ENCODE peak calls at places on chromosomes 3 and 15, in four cellular contexts. Z, Y, D and P are unnamed samples.

GRCh38 chr3:67943546-67943945 is 289.1 kb upstream of the SUCLG2 start:
- DNase-seq in Z (no peak), Y (no peak), D (no peak), P (no peak)

GRCh38 chr3:60225848-60226247 is 1025.4 kb downstream of the FHIT start:
- DNase-seq in Z (no peak), Y (no peak), D (peak), P (no peak)

GRCh38 chr3:183583331-183584245 is 28.1 kb upstream of the KLHL6 start:
- DNase-seq in Z (no peak), Y (no peak), D (no peak), P (no peak)

GRCh38 chr3:140500473-140500872 is 177.4 kb upstream of the TRIM42 start:
- DNase-seq in Z (no peak), Y (no peak), D (no peak), P (no peak)

GRCh38 chr3:124643453-124643852 is 86.8 kb upstream of the UMPS start:
- DNase-seq in Z (no peak), Y (no peak), D (no peak), P (no peak)

GRCh38 chr3:52893723-52894122 is 3.6 kb downstream of the STIMATE start:
- DNase-seq in Z (peak), Y (no peak), D (no peak), P (no peak)

GRCh38 chr15:74178326-74179100 is 5.0 kb downstream of the ISLR start:
- DNase-seq in Z (no peak), Y (no peak), D (no peak), P (no peak)

GRCh38 chr3:107690522-107691138 is 167.9 kb downstream of the BBX start:
- DNase-seq in Z (peak), Y (peak), D (no peak), P (no peak)

GRCh38 chr3:159038405-159038804 is 236.6 kb downstream of the MFSD1 start:
- DNase-seq in Z (no peak), Y (no peak), D (no peak), P (no peak)

GRCh38 chr3:171784937-171785336 is 25.3 kb downstream of the PLD1 start:
- DNase-seq in Z (no peak), Y (no peak), D (no peak), P (no peak)

GRCh38 chr15:71335591-71335990 is 220.3 kb downstream of the THSD4 start:
- DNase-seq in Z (no peak), Y (no peak), D (no peak), P (no peak)

DNA sequence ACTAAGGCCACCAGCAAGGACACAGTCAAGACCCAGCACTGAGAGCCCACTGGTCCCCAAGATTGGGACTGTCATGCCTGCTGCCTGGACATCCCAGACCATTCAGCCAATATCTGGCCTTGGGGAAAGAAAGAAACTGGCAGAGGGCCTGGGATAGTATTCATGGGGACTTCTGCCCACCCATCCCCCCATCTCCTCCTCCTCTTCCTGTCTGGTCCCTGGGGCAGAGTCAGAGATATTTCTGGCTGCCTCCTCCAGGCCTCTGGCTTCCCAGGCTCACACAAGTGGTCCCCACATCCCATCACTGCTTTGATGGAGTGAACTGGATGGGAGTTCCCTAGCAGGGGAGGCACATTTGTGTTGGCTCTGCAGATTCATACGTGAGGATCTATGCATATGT is 4.2 kb upstream of the RASL12 start:
- DNase-seq in Z (no peak), Y (no peak), D (no peak), P (no peak)
- TF ChIP-seq CREM in Z (no peak), Y (no peak), D (no peak), P (no peak)

DNA sequence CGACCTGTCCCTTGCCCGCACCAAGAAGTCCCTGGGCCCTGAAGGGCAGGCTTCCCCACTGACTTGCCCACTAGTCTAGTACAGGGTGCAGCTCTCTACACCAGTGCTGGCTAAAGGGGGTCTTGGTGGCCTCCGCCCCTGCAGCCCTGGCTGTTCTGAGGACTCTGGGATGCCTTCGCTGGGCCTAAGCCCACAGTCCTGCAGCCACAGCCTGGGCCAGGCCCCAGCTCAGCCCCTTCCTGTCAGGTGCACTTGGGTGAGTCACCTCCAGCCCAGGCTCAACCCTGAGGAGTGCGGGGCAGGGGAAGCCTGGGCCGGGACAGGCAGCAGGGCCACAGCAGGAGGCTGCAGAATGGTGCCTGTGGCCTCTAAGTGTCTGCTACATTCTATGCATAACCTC is 971 bp downstream of the C3orf22 start:
- DNase-seq in Z (no peak), Y (no peak), D (no peak), P (no peak)
- TF ChIP-seq NR2C2 in Z (no peak), Y (no peak), D (no peak), P (no peak)

GRCh38 chr3:10950476-10951294 is 41.9 kb upstream of the SLC6A1 start:
- DNase-seq in Z (peak), Y (peak), D (no peak), P (peak)
- TF ChIP-seq CREM in Z (no peak), Y (no peak), D (no peak), P (no peak)

GRCh38 chr3:40718681-40719080 is 193.9 kb downstream of the ZNF621 start:
- DNase-seq in Z (no peak), Y (no peak), D (peak), P (no peak)
- TF ChIP-seq NR2C2 in Z (no peak), Y (no peak), D (no peak), P (no peak)

GRCh38 chr15:51054535-51054934 is 40.2 kb downstream of the TNFAIP8L3 start:
- DNase-seq in Z (no peak), Y (no peak), D (no peak), P (no peak)
- TF ChIP-seq CREM in Z (no peak), Y (no peak), D (no peak), P (no peak)

GRCh38 chr15:80744826-80745225 is 34.3 kb upstream of the CEMIP start:
- DNase-seq in Z (no peak), Y (no peak), D (no peak), P (no peak)
- TF ChIP-seq NR2C2 in Z (no peak), Y (no peak), D (no peak), P (no peak)

DNA sequence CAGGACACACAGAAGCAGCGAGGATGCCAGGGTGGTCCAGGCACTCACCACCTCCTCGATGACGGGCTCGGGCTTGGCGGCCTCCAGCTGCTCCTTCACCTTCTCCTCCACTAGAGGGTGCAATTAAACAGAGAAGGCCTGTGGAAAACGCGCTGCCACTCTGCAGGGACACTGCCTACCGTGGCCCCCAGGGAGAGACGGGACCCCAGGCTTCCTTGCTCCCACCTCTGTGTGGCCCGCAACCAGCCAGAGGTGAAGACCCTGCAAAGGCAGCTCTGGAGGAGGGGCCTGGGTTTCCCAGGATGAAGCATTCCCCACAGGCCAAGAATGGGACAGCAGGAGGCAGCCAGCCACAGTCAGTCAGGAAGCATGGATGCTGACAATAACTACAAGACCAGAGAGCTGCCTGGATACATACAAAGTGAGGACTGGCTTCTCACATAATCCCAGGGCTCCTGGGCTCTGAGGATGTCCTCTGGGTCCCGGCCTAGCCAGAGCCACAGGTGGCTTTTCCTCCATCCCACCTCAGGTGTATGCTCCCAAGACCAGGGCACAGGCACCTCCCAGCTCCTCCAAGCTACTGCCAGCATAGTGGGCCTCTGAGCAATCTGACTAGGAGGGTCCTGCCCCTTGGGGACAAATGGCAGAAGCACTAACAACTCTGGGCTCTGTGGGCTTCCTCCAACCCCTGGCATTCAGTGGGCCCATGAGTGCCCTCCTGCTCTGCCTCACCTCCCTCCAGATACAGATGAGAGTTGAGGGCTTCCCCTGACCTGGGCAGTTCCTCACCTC is 46.2 kb downstream of the PTH1R start:
- DNase-seq in Z (peak), Y (peak), D (no peak), P (peak)
- TF ChIP-seq CREM in Z (no peak), Y (peak), D (no peak), P (no peak)

GRCh38 chr3:47581422-47581821 is 2.8 kb upstream of the CSPG5 start:
- DNase-seq in Z (peak), Y (no peak), D (no peak), P (no peak)

GRCh38 chr3:47577583-47578118 is 1.0 kb downstream of the CSPG5 start:
- DNase-seq in Z (no peak), Y (no peak), D (no peak), P (no peak)

GRCh38 chr3:47578119-47578630 is 490 bp downstream of the CSPG5 start:
- DNase-seq in Z (no peak), Y (peak), D (no peak), P (peak)

GRCh38 chr3:47579875-47580274 is 1.2 kb upstream of the CSPG5 start:
- DNase-seq in Z (no peak), Y (no peak), D (no peak), P (no peak)

GRCh38 chr3:47578691-47579632 is at the start of gene CSPG5:
- DNase-seq in Z (no peak), Y (peak), D (no peak), P (peak)
- TF ChIP-seq NR2C2 in Z (no peak), Y (no peak), D (no peak), P (no peak)

DNA sequence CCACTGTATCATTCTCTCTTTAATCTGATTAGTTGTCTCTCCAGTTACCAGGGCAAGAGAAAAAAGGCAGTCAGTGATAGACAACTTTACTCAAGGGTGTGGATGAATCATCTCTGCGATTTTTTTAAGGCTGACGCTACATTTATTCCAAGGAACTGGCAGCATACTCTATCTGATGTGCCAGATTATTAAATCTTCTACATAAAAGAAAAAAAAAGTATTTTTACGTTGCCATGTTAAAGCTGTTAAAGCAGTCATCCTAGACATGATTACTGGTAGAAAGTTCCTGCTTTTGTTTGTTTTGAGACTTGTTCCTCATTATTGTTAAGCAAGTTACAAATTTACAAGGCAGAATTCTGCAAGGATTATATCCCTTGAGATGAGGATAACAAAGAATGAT is 121.8 kb downstream of the CBLB start:
- DNase-seq in Z (no peak), Y (no peak), D (no peak), P (no peak)
- TF ChIP-seq CREM in Z (no peak), Y (no peak), D (no peak), P (no peak)

DNA sequence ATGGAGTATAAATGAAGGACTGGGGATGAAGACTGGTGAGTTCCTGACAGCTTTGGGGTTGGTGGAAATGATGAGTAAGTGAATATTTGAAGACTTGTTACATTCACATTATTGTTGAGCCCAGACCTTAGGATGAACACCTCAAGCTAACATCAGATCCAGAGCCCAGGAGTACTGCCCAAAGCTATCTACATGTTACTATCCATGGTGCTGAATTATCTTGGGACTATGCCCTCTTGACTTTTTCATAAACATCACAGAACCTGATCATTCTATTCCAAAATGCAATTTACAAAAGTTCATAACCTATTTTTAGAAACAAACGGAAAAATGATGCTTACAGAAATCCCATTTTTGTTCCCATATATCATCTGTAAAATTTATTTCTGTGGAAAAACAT is 613.3 kb downstream of the TUSC7 start:
- DNase-seq in Z (no peak), Y (no peak), D (no peak), P (no peak)
- TF ChIP-seq NR2C2 in Z (no peak), Y (no peak), D (no peak), P (no peak)